ENCODE peak calls at places on chromosomes 11 and 22, in eight cellular contexts. D is HCT116, H is epithelial cell of prostate, F is neural progenitor cell, W is activated T-helper 1 cell treated with Interleukin-2 at 50 U/mL for 16 hours, U is Peyer's patch, C is IMR-90, K is AML-193. G is an unnamed sample.

GRCh38 chr11:370087-370941 is 1.0 kb downstream of the B4GALNT4 start:
- DNase-seq in H (no peak), F (peak; percentile 82), U (no peak), D (no peak), K (no peak), W (no peak), C (no peak), G (peak; percentile 84)

GRCh38 chr11:68950268-68950667 is 30.5 kb downstream of the MRGPRD start:
- DNase-seq in C (no peak), U (no peak), H (no peak), D (peak; percentile 15), F (peak; percentile 79), K (peak; percentile 24), W (no peak), G (peak; percentile 49)

GRCh38 chr22:20811171-20811570 is 37.3 kb downstream of the SERPIND1 start:
- DNase-seq in K (no peak), W (no peak), D (no peak), H (no peak), C (no peak), F (no peak), U (no peak), G (no peak)

GRCh38 chr11:64650923-64651523 is 60.0 kb downstream of the SLC22A12 start:
- DNase-seq in H (no peak), D (peak; percentile 13), W (no peak), C (peak; percentile 19), F (peak; percentile 72), K (peak; percentile 27), U (no peak), G (no peak)

GRCh38 chr11:94781822-94782221 is 13.7 kb downstream of the AMOTL1 start:
- DNase-seq in F (no peak), C (peak; percentile 85), K (no peak), D (no peak), H (no peak), W (no peak), U (no peak), G (no peak)

GRCh38 chr22:33451851-33452469 is 393.8 kb upstream of the SYN3 start:
- DNase-seq in K (no peak), F (no peak), H (no peak), D (no peak), W (no peak), C (peak; percentile 40), U (no peak), G (no peak)

GRCh38 chr22:36384766-36385400 is 2.9 kb downstream of the MYH9 start:
- DNase-seq in K (peak; percentile 59), F (peak; percentile 79), C (no peak), U (no peak), W (no peak), D (no peak), H (no peak), G (peak; percentile 61)

GRCh38 chr11:74646964-74647363 is 54.6 kb downstream of the POLD3 start:
- DNase-seq in C (no peak), F (peak; percentile 43), H (no peak), D (no peak), U (no peak), K (no peak), W (no peak), G (no peak)

GRCh38 chr11:41446566-41446965 is 12.9 kb downstream of the LRRC4C start:
- DNase-seq in H (no peak), U (no peak), K (no peak), D (no peak), C (no peak), W (no peak), F (no peak), G (no peak)

GRCh38 chr11:64765291-64765803 is 5.6 kb upstream of the PYGM start:
- DNase-seq in H (no peak), F (peak; percentile 45), K (no peak), D (no peak), W (no peak), U (peak; percentile 46), C (no peak), G (peak; percentile 44)

GRCh38 chr11:133803026-133803425 is 42.3 kb downstream of the SPATA19 start:
- DNase-seq in C (no peak), H (no peak), K (no peak), F (no peak), U (no peak), W (no peak), D (no peak), G (no peak)

GRCh38 chr11:130728185-130729160 is 187.8 kb downstream of the SNX19 start:
- DNase-seq in C (no peak), H (no peak), U (no peak), W (no peak), D (no peak), K (no peak), F (no peak), G (no peak)

GRCh38 chr11:70268526-70268925 is 2.0 kb upstream of the PPFIA1 start:
- DNase-seq in H (no peak), C (no peak), F (no peak), U (no peak), D (no peak), K (no peak), W (no peak), G (no peak)

GRCh38 chr22:36873614-36874308 is 13.0 kb downstream of the NCF4 start:
- DNase-seq in W (no peak), H (peak; percentile 59), U (no peak), C (peak; percentile 45), K (peak; percentile 99), F (peak; percentile 35), D (peak; percentile 37), G (peak; percentile 62)

GRCh38 chr11:6988506-6988905 is 31.6 kb downstream of the ZNF214 start:
- DNase-seq in D (no peak), H (no peak), W (no peak), C (peak; percentile 58), K (no peak), U (no peak), F (no peak), G (no peak)

GRCh38 chr11:10072841-10073240 is 221.2 kb downstream of the SBF2 start:
- DNase-seq in K (no peak), F (no peak), D (no peak), U (no peak), W (no peak), C (peak; percentile 35), H (no peak), G (no peak)

GRCh38 chr22:27011131-27011530 is 353.7 kb downstream of the MIAT start:
- DNase-seq in C (no peak), F (no peak), U (no peak), H (no peak), W (no peak), K (no peak), D (no peak), G (no peak)

GRCh38 chr11:1649021-1649420 is 19.4 kb downstream of the KRTAP5-5 start:
- DNase-seq in K (no peak), W (no peak), U (no peak), D (no peak), C (no peak), F (no peak), H (no peak), G (no peak)

GRCh38 chr22:48393041-48393370 is 1434.7 kb downstream of the BRD1 start:
- DNase-seq in F (no peak), W (no peak), C (no peak), H (no peak), U (no peak), D (no peak), K (no peak), G (no peak)

GRCh38 chr22:43293259-43293658 is 49.9 kb downstream of the SCUBE1 start:
- DNase-seq in K (no peak), F (no peak), D (no peak), H (no peak), W (no peak), C (no peak), U (no peak), G (no peak)

GRCh38 chr22:45458532-45458931 is 44.2 kb upstream of the FBLN1 start:
- DNase-seq in F (no peak), K (no peak), W (no peak), H (no peak), D (no peak), U (peak; percentile 15), C (no peak), G (no peak)

GRCh38 chr11:63914896-63915681 is 1.9 kb downstream of the RCOR2 start:
- DNase-seq in K (no peak), C (no peak), H (no peak), U (no peak), W (no peak), F (peak; percentile 28), D (no peak), G (peak; percentile 79)

GRCh38 chr11:84663731-84664130 is 963.4 kb downstream of the DLG2 start:
- DNase-seq in W (no peak), U (no peak), H (no peak), C (no peak), D (no peak), K (no peak), F (no peak), G (no peak)

GRCh38 chr11:30683176-30683575 is 97.0 kb upstream of the MPPED2 start:
- DNase-seq in W (no peak), D (no peak), K (no peak), H (no peak), U (no peak), F (no peak), C (peak; percentile 22), G (no peak)

GRCh38 chr22:49015993-49016908 is 811.4 kb downstream of the BRD1 start:
- DNase-seq in U (no peak), H (no peak), D (no peak), K (no peak), C (no peak), F (no peak), W (no peak), G (peak; percentile 34)

GRCh38 chr11:112511271-112511670 is 250.6 kb upstream of the PLET1 start:
- DNase-seq in W (no peak), D (no peak), U (no peak), K (no peak), C (no peak), H (peak; percentile 59), F (no peak), G (no peak)

GRCh38 chr11:1963864-1964263 is 16.7 kb downstream of the MRPL23 start:
- DNase-seq in D (no peak), U (no peak), F (no peak), C (no peak), W (no peak), K (no peak), H (no peak), G (no peak)

GRCh38 chr11:75475767-75476650 is 43.0 kb upstream of the KLHL35 start:
- DNase-seq in C (peak; percentile 60), D (no peak), K (no peak), U (no peak), W (no peak), H (no peak), F (no peak), G (no peak)

GRCh38 chr11:36822829-36823228 is 224.8 kb upstream of the RAG2 start:
- DNase-seq in C (no peak), W (no peak), U (no peak), H (no peak), F (no peak), D (no peak), K (no peak), G (no peak)

GRCh38 chr11:89489930-89490329 is 1.2 kb downstream of the NOX4 start:
- DNase-seq in F (no peak), W (no peak), C (peak; percentile 76), D (no peak), K (no peak), H (no peak), U (no peak), G (no peak)

GRCh38 chr22:48896766-48897637 is 930.7 kb downstream of the BRD1 start:
- DNase-seq in H (no peak), W (no peak), F (no peak), C (no peak), D (no peak), U (peak; percentile 31), K (no peak), G (no peak)

GRCh38 chr22:35622132-35622913 is 5.2 kb upstream of the MB start:
- DNase-seq in C (no peak), H (no peak), W (no peak), U (peak; percentile 80), K (no peak), D (no peak), F (peak; percentile 66), G (peak; percentile 67)

GRCh38 chr11:67450796-67451657 is 1.5 kb downstream of the GPR152 start:
- DNase-seq in W (no peak), U (no peak), H (no peak), F (peak; percentile 35), K (no peak), C (no peak), D (no peak), G (no peak)

GRCh38 chr22:31829505-31829904 is 75.7 kb downstream of the DEPDC5 start:
- DNase-seq in C (peak; percentile 97), H (peak; percentile 83), U (no peak), D (peak; percentile 89), K (no peak), F (no peak), W (no peak), G (peak; percentile 47)